ENCODE peak calls at places on chromosomes 5 and 9, in eight cellular contexts. V, U, C, W, Z, X, K and P are unnamed samples.
A peak's percentile ranks its signal among the peaks of the same experiment; 100 is the strongest.

GRCh38 chr9:106419737-106420136 is 443.2 kb upstream of the ZNF462 start:
- DNase-seq in K (no peak), Z (no peak), V (no peak), X (no peak), W (no peak), U (no peak), C (peak; percentile 33), P (no peak)

GRCh38 chr9:119802621-119803020 is 433.4 kb upstream of the BRINP1 start:
- DNase-seq in U (peak; percentile 18), X (no peak), C (no peak), K (no peak), Z (no peak), V (no peak), W (peak; percentile 29), P (no peak)

GRCh38 chr5:126456217-126456616 is 33.0 kb downstream of the GRAMD2B start:
- DNase-seq in C (no peak), Z (no peak), W (no peak), K (no peak), V (no peak), U (no peak), X (no peak), P (no peak)

GRCh38 chr9:129509508-129509907 is 111.4 kb downstream of the C9orf50 start:
- DNase-seq in W (no peak), X (no peak), K (no peak), U (no peak), Z (peak; percentile 58), C (peak; percentile 97), V (no peak), P (no peak)

GRCh38 chr5:149730620-149731331 is 666 bp downstream of the PPARGC1B start:
- DNase-seq in V (peak; percentile 69), W (peak; percentile 37), C (peak; percentile 26), X (peak; percentile 71), Z (no peak), K (peak; percentile 59), U (peak; percentile 63), P (peak; percentile 67)

GRCh38 chr9:110886832-110887231 is 151.4 kb downstream of the LPAR1 start:
- DNase-seq in U (no peak), W (no peak), V (no peak), C (peak; percentile 19), X (no peak), K (no peak), Z (no peak), P (no peak)

GRCh38 chr9:127004946-127005769 is 90.6 kb downstream of the RALGPS1 start:
- DNase-seq in X (no peak), W (no peak), U (no peak), K (no peak), V (no peak), C (peak; percentile 73), Z (peak; percentile 80), P (peak; percentile 82)

GRCh38 chr9:14433841-14434511 is 120.0 kb upstream of the NFIB start:
- DNase-seq in K (no peak), U (no peak), Z (peak; percentile 53), V (no peak), W (no peak), C (peak; percentile 63), X (no peak), P (no peak)

GRCh38 chr5:5643481-5643880 is 221.0 kb downstream of the ICE1 start:
- DNase-seq in U (no peak), Z (no peak), W (no peak), X (no peak), C (no peak), V (no peak), K (no peak), P (no peak)

GRCh38 chr5:81948349-81948748 is 23.5 kb upstream of the ATG10 start:
- DNase-seq in V (no peak), W (no peak), C (peak; percentile 41), Z (no peak), U (no peak), X (no peak), K (no peak), P (no peak)

GRCh38 chr5:88279584-88279983 is 10.9 kb upstream of the TMEM161B start:
- DNase-seq in V (no peak), U (no peak), W (no peak), Z (no peak), X (no peak), C (no peak), K (no peak), P (no peak)

GRCh38 chr5:43203373-43203772 is 11.3 kb downstream of the NIM1K start:
- DNase-seq in X (no peak), C (peak; percentile 19), U (no peak), V (no peak), W (no peak), Z (no peak), K (no peak), P (no peak)

GRCh38 chr9:120343416-120343815 is 236.6 kb downstream of the CDK5RAP2 start:
- DNase-seq in C (no peak), X (no peak), Z (no peak), K (no peak), V (no peak), U (no peak), W (no peak), P (no peak)

DNA sequence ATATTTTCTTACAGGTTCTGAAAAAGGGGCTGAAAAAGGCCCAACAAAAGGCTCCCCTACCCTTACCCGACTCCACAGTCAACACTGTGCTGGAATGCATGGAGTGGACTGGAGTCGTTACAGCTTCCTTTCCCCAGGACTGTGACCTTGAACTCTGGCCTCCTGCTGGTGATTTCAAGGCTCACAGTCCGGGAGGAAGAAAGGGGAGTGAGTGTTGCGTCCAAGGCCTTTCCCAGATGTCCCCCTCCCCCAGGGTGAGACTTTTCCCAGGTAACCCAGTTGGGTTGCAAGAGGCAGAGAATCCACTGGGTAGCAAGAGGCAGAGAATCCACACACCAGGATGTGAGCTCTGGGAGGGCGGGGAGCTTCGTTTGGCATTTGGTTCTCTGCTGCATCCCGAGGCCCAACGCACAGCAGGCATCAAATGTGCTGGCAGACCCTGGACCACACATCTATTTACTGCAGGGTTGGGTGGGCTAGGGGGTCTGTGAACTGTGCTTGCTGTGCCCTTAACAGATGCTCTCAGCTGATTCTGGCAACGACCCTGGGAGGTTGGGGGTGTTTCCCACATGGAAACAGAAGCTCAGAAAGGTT is 37.5 kb downstream of the FABP6 start:
- DNase-seq in Z (no peak), U (peak; percentile 51), C (no peak), K (peak; percentile 56), V (no peak), W (no peak), X (no peak), P (no peak)
- TF ChIP-seq CTCF in Z (no peak), U (peak; percentile 35), C (no peak), K (no peak), V (no peak), W (no peak), X (no peak), P (no peak)

DNA sequence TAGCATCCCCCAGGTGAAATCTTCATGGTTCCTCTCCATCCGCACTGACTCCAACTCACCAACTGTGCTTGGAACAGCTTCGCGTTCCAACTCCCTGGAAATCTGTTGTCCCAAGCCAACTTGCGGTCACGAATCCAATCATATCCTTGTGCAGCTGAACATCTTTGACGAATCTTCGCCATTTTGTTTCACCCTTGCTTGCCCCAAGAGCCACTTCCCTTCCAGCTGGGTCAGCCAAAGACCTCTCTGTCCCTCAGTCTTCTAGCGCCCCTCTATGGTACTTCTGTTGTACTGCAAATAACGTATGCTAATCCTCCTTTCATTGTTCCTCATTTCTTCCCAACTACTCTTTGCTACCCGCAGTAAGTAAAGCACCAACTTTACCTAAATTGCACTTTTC is 61.0 kb upstream of the TARS1 start:
- DNase-seq in C (no peak), K (peak; percentile 59), U (peak; percentile 6), Z (peak; percentile 31), V (peak; percentile 11), X (no peak), W (peak; percentile 9), P (no peak)
- TF ChIP-seq CTCF in C (peak; percentile 71), K (peak; percentile 67), U (peak; percentile 42), Z (peak; percentile 54), V (peak; percentile 16), X (peak; percentile 66), W (peak; percentile 50), P (peak; percentile 26)

DNA sequence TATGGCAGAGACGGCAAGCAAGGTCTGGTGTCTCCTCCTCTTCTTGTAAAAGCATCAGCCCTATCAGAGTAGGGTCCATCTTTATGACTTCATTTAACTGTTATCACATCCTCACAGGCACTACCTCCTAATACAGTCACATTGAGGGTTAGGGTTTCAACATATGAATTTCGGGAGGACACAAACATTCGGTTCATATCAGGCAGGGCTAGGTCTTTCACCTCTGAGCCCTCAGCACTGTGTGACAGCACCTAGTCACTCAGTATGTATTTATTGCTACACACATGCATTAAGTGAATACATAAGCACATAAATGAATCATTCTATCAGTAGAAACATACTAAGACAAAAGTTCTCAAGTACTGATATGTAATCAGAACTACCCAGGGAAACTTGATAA is 9.4 kb upstream of the BTF3 start:
- DNase-seq in X (no peak), V (no peak), U (no peak), K (no peak), W (no peak), C (no peak), Z (no peak), P (no peak)
- TF ChIP-seq CTCF in X (no peak), V (no peak), U (no peak), K (no peak), W (no peak), C (no peak), Z (no peak), P (no peak)

DNA sequence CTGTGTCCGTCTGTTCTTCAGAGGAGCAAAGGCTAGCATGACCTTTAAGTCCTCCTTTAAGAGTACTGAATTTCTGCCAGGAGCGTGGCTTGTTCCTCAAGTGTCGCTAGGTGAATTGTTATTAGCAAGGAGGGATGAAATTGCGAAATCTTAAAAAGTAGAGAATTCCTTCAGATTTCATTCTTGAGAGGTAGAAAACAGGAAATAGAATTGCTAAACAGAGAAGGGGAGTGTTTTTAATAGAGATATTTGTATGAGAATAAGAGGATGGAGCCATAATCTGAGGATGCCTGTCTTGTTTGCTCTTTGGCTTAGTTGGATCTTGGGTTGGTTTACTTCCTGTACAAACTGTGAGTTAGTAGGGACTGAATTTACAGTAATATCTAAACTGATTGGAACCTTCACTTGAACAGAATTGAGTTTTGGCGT is 39.2 kb downstream of the EXOSC2 start:
- DNase-seq in U (no peak), X (no peak), W (no peak), Z (no peak), V (no peak), C (no peak), K (no peak), P (no peak)
- TF ChIP-seq CTCF in U (no peak), X (no peak), W (no peak), Z (no peak), V (no peak), C (no peak), K (no peak), P (no peak)

DNA sequence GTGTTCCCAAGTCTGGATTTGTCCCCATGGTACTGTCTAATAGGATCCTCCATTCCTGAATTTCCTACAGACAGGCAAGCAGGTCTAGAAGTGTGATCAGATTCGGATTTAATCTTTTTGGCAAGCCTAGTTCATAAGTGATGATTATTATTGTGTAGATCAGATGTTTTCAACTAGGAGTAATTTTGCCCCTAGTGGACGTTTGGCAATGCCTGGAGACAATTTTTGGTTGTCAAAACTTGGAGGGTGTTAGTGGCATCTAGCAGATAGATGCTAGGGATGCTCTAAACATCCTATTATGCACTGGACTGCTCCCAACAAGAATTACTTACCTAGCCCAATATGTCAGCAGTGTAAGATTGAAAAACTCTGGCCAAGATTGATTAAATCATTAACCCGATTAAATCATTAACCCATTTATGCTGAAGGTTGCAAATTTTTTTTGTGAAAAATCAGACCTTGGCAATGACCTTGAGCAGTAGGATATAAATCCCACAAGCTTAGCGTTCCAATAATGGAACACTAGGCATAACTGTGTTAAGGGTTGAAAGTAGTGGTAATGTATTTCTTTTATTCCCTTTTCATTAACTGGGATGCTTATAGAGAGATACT is 28.2 kb downstream of the TCERG1 start:
- DNase-seq in C (no peak), W (no peak), V (no peak), Z (no peak), U (no peak), K (no peak), X (no peak), P (no peak)
- TF ChIP-seq CTCF in C (peak; percentile 40), W (peak; percentile 11), V (no peak), Z (peak; percentile 39), U (no peak), K (peak; percentile 41), X (peak; percentile 51), P (no peak)